ENCODE peak calls at places on chromosome 6, in seven cellular contexts. B is mucosa of gallbladder; T is thoracic aorta; U is AG20443; E is stimulated activated CD8-positive, alpha-beta memory T cell treated with anti-CD3 and anti-CD28 coated beads, Interleukin-7, amount 100 ng/mL, for 48 hours; X is HCT116; N is activated CD4-positive, CD25-positive, alpha-beta regulatory T cell. S is an unnamed sample.

GRCh38 chr6:157762636-157763035 is 60.4 kb upstream of the SNX9 start:
- DNase-seq in B (no peak), T (no peak), U (no peak), E (no peak), X (no peak), N (no peak), S (peak; percentile 35)

GRCh38 chr6:40695114-40695513 is 108.0 kb upstream of the LRFN2 start:
- DNase-seq in B (no peak), T (no peak), U (no peak), E (no peak), X (no peak), N (no peak), S (no peak)

GRCh38 chr6:111765681-111766523 is 107.3 kb downstream of the FYN start:
- DNase-seq in B (no peak), T (no peak), U (no peak), E (no peak), X (no peak), N (no peak), S (no peak)

GRCh38 chr6:36272234-36272633 is 2.4 kb downstream of the PNPLA1 start:
- DNase-seq in B (no peak), T (no peak), U (no peak), E (no peak), X (no peak), N (no peak), S (no peak)

GRCh38 chr6:128508588-128509296 is 11.7 kb downstream of the PTPRK start:
- DNase-seq in B (peak; percentile 51), T (no peak), U (peak; percentile 70), E (no peak), X (peak; percentile 61), N (no peak), S (no peak)

GRCh38 chr6:27650620-27651370 is 177.9 kb upstream of the ZNF184 start:
- DNase-seq in B (no peak), T (no peak), U (no peak), E (no peak), X (peak; percentile 78), N (no peak), S (no peak)

GRCh38 chr6:130239755-130240154 is 17.0 kb upstream of the SAMD3 start:
- DNase-seq in B (no peak), T (no peak), U (no peak), E (no peak), X (no peak), N (no peak), S (no peak)

GRCh38 chr6:137150072-137150471 is 23.4 kb downstream of the IL22RA2 start:
- DNase-seq in B (no peak), T (no peak), U (no peak), E (no peak), X (no peak), N (no peak), S (no peak)

GRCh38 chr6:148304976-148305375 is 37.7 kb upstream of the SASH1 start:
- DNase-seq in B (no peak), T (no peak), U (peak; percentile 42), E (no peak), X (no peak), N (no peak), S (no peak)

GRCh38 chr6:79610301-79611009 is 20.7 kb upstream of the SH3BGRL2 start:
- DNase-seq in B (no peak), T (no peak), U (no peak), E (no peak), X (no peak), N (no peak), S (no peak)

GRCh38 chr6:135693971-135694370 is 157.5 kb upstream of the PDE7B start:
- DNase-seq in B (no peak), T (no peak), U (no peak), E (no peak), X (no peak), N (no peak), S (no peak)

GRCh38 chr6:121319112-121319553 is 15.1 kb downstream of the TBC1D32 start:
- DNase-seq in B (no peak), T (no peak), U (peak; percentile 23), E (no peak), X (no peak), N (no peak), S (no peak)

GRCh38 chr6:108996208-108996607 is 98.4 kb downstream of the SESN1 start:
- DNase-seq in B (no peak), T (no peak), U (no peak), E (no peak), X (no peak), N (no peak), S (no peak)

GRCh38 chr6:147201885-147202515 is 2.2 kb upstream of the STXBP5 start:
- DNase-seq in B (no peak), T (no peak), U (no peak), E (no peak), X (no peak), N (no peak), S (peak; percentile 74)

GRCh38 chr6:3259491-3259958 is 778 bp downstream of the PSMG4 start:
- DNase-seq in B (no peak), T (no peak), U (peak; percentile 60), E (no peak), X (no peak), N (no peak), S (peak; percentile 62)

GRCh38 chr6:169172435-169172834 is 81.2 kb downstream of the THBS2 start:
- DNase-seq in B (peak; percentile 34), T (peak; percentile 76), U (peak; percentile 88), E (no peak), X (peak; percentile 35), N (no peak), S (no peak)

GRCh38 chr6:122297010-122297409 is 102.4 kb upstream of the HSF2 start:
- DNase-seq in B (no peak), T (no peak), U (no peak), E (no peak), X (no peak), N (no peak), S (no peak)

GRCh38 chr6:11152581-11152980 is 41.1 kb upstream of the ERVFRD-1 start:
- DNase-seq in B (no peak), T (no peak), U (no peak), E (no peak), X (no peak), N (no peak), S (no peak)

GRCh38 chr6:5752282-5752681 is 254.4 kb downstream of the NRN1 start:
- DNase-seq in B (no peak), T (no peak), U (peak; percentile 73), E (no peak), X (no peak), N (no peak), S (no peak)

GRCh38 chr6:154298297-154298696 is 58.3 kb downstream of the IPCEF1 start:
- DNase-seq in B (no peak), T (no peak), U (no peak), E (no peak), X (no peak), N (no peak), S (no peak)

GRCh38 chr6:41747256-41748101 is at the start of gene PGC:
- DNase-seq in B (no peak), T (no peak), U (no peak), E (no peak), X (no peak), N (no peak), S (no peak)

GRCh38 chr6:90402831-90403192 is 106.2 kb upstream of the BACH2 start:
- DNase-seq in B (no peak), T (no peak), U (no peak), E (no peak), X (no peak), N (no peak), S (no peak)

GRCh38 chr6:4308354-4308753 is 173.0 kb upstream of the ECI2 start:
- DNase-seq in B (no peak), T (no peak), U (no peak), E (no peak), X (no peak), N (no peak), S (no peak)

GRCh38 chr6:30360139-30360538 is 15.2 kb downstream of the RPP21 start:
- DNase-seq in B (no peak), T (no peak), U (no peak), E (no peak), X (no peak), N (no peak), S (no peak)

GRCh38 chr6:81816387-81816786 is 63.9 kb upstream of the TENT5A start:
- DNase-seq in B (peak; percentile 16), T (no peak), U (no peak), E (no peak), X (no peak), N (no peak), S (no peak)

GRCh38 chr6:35568967-35569606 is 56.4 kb upstream of the TULP1 start:
- DNase-seq in B (peak; percentile 12), T (no peak), U (peak; percentile 37), E (no peak), X (no peak), N (peak; percentile 14), S (peak; percentile 50)

GRCh38 chr6:52788478-52788877 is 15.1 kb downstream of the GSTA1 start:
- DNase-seq in B (no peak), T (no peak), U (no peak), E (no peak), X (no peak), N (no peak), S (peak; percentile 3)

GRCh38 chr6:131023834-131024504 is 39.1 kb downstream of the EPB41L2 start:
- DNase-seq in B (no peak), T (no peak), U (peak; percentile 28), E (no peak), X (peak; percentile 3), N (no peak), S (no peak)

GRCh38 chr6:108795122-108795521 is 53.1 kb upstream of the ARMC2 start:
- DNase-seq in B (no peak), T (no peak), U (no peak), E (no peak), X (no peak), N (no peak), S (no peak)

GRCh38 chr6:158283304-158284005 is 28.8 kb upstream of the TULP4 start:
- DNase-seq in B (no peak), T (no peak), U (no peak), E (no peak), X (no peak), N (no peak), S (peak; percentile 13)

GRCh38 chr6:139356924-139357323 is 17.5 kb downstream of the CITED2 start:
- DNase-seq in B (no peak), T (no peak), U (no peak), E (no peak), X (no peak), N (no peak), S (no peak)